ENCODE peak calls at places on chromosomes 3 and 15, in five cellular contexts. C is HTR-8/SVneo, H is T47D, Y is cerebellum, T is uterus. U is an unnamed sample.

GRCh38 chr15:66774001-66774814 is 72.2 kb downstream of the SMAD6 start:
- DNase-seq in C (peak; percentile 87), H (peak; percentile 89), Y (peak; percentile 30), T (peak; percentile 84), U (peak; percentile 24)

GRCh38 chr15:27730878-27731277 is 368.2 kb downstream of the OCA2 start:
- DNase-seq in C (no peak), H (no peak), Y (no peak), T (no peak), U (no peak)

GRCh38 chr3:38616658-38617057 is 32.8 kb downstream of the SCN5A start:
- DNase-seq in C (no peak), H (no peak), Y (no peak), T (no peak), U (no peak)

GRCh38 chr3:69009559-69010410 is 3.7 kb downstream of the EOGT start:
- DNase-seq in C (no peak), H (no peak), Y (no peak), T (peak; percentile 38), U (no peak)

GRCh38 chr3:112647122-112647521 is 6.2 kb upstream of the CCDC80 start:
- DNase-seq in C (peak; percentile 71), H (peak; percentile 90), Y (no peak), T (no peak), U (peak; percentile 9)

GRCh38 chr3:106685751-106686150 is 691.5 kb upstream of the CCDC54 start:
- DNase-seq in C (no peak), H (no peak), Y (no peak), T (no peak), U (no peak)

GRCh38 chr3:149186726-149187125 is 34.9 kb downstream of the CP start:
- DNase-seq in C (no peak), H (no peak), Y (no peak), T (no peak), U (no peak)

GRCh38 chr3:14577897-14578296 is 37.8 kb upstream of the GRIP2 start:
- DNase-seq in C (no peak), H (peak; percentile 32), Y (no peak), T (no peak), U (no peak)

GRCh38 chr3:43194069-43194468 is 88.2 kb upstream of the POMGNT2 start:
- DNase-seq in C (no peak), H (no peak), Y (no peak), T (no peak), U (no peak)

GRCh38 chr15:57220220-57220619 is 156.1 kb upstream of the CGNL1 start:
- DNase-seq in C (no peak), H (no peak), Y (no peak), T (no peak), U (peak; percentile 34)

GRCh38 chr3:169173636-169174035 is 489.9 kb downstream of the MECOM start:
- DNase-seq in C (no peak), H (no peak), Y (no peak), T (no peak), U (no peak)

GRCh38 chr15:97235285-97235985 is 725.1 kb upstream of the ARRDC4 start:
- DNase-seq in C (peak; percentile 38), H (peak; percentile 71), Y (no peak), T (peak; percentile 65), U (peak; percentile 20)

GRCh38 chr3:151859905-151860304 is 13.5 kb upstream of the SUCNR1 start:
- DNase-seq in C (no peak), H (no peak), Y (no peak), T (no peak), U (no peak)